ENCODE peak calls at places on chromosomes 12 and 14, in nine cellular contexts. A is heart right ventricle; K is astrocyte; T is tibial artery; O is CD8-positive, alpha-beta T cell; R is SK-N-SH; G is lower lobe of right lung; L is fibroblast of lung; X is OCI-LY7. Y is an unnamed sample.

GRCh38 chr14:75985618-75986438 is at the start of gene IFT43:
- DNase-seq in A (peak; percentile 95), K (peak; percentile 59), T (peak; percentile 94), O (peak; percentile 95), R (peak; percentile 90), G (peak; percentile 97), L (peak; percentile 74), X (peak; percentile 76), Y (peak; percentile 34)

GRCh38 chr14:104085032-104085888 is at the start of gene ASPG:
- DNase-seq in A (no peak), K (no peak), T (peak; percentile 61), O (no peak), R (peak; percentile 50), G (peak; percentile 56), L (no peak), X (peak; percentile 29), Y (no peak)

GRCh38 chr14:102928412-102929348 is 6.2 kb downstream of the AMN start:
- DNase-seq in A (peak; percentile 43), K (peak; percentile 10), T (no peak), O (peak; percentile 89), R (no peak), G (peak; percentile 91), L (peak; percentile 30), X (peak; percentile 67), Y (peak; percentile 21)

GRCh38 chr12:105334001-105334400 is 3.5 kb downstream of the C12orf75 start:
- DNase-seq in A (no peak), K (peak; percentile 90), T (no peak), O (no peak), R (no peak), G (no peak), L (peak; percentile 92), X (no peak), Y (no peak)

GRCh38 chr12:113665457-113665856 is 193.8 kb upstream of the LHX5 start:
- DNase-seq in A (no peak), K (no peak), T (no peak), O (no peak), R (no peak), G (no peak), L (no peak), X (no peak), Y (no peak)

GRCh38 chr12:130634866-130635265 is 81.2 kb downstream of the RIMBP2 start:
- DNase-seq in A (no peak), K (no peak), T (no peak), O (no peak), R (no peak), G (no peak), L (no peak), X (no peak), Y (no peak)

GRCh38 chr14:54901380-54902142 is 1.1 kb downstream of the GCH1 start:
- DNase-seq in A (peak; percentile 10), K (no peak), T (no peak), O (peak; percentile 52), R (peak; percentile 48), G (no peak), L (no peak), X (peak; percentile 13), Y (no peak)

GRCh38 chr14:96117101-96117897 is 78.1 kb downstream of the C14orf132 start:
- DNase-seq in A (no peak), K (peak; percentile 45), T (no peak), O (no peak), R (peak; percentile 49), G (no peak), L (peak; percentile 56), X (no peak), Y (no peak)

GRCh38 chr12:93235881-93236280 is 141.8 kb upstream of the NUDT4 start:
- DNase-seq in A (no peak), K (no peak), T (no peak), O (no peak), R (no peak), G (no peak), L (no peak), X (no peak), Y (no peak)

GRCh38 chr12:100799770-100800169 is 5.2 kb downstream of the ANO4 start:
- DNase-seq in A (no peak), K (peak; percentile 27), T (no peak), O (no peak), R (no peak), G (no peak), L (peak; percentile 46), X (no peak), Y (peak; percentile 94)

GRCh38 chr12:47014474-47014873 is 64.9 kb upstream of the PCED1B start:
- DNase-seq in A (no peak), K (peak; percentile 96), T (no peak), O (no peak), R (no peak), G (no peak), L (peak; percentile 96), X (no peak), Y (no peak)

GRCh38 chr14:102951799-102952198 is 29.3 kb downstream of the AMN start:
- DNase-seq in A (no peak), K (peak; percentile 61), T (no peak), O (no peak), R (no peak), G (no peak), L (peak; percentile 73), X (no peak), Y (no peak)

GRCh38 chr14:34310724-34311123 is 151.3 kb downstream of the SPTSSA start:
- DNase-seq in A (no peak), K (no peak), T (no peak), O (no peak), R (no peak), G (no peak), L (no peak), X (no peak), Y (no peak)

GRCh38 chr14:44564908-44565307 is 57.8 kb upstream of the FSCB start:
- DNase-seq in A (no peak), K (peak; percentile 11), T (no peak), O (no peak), R (no peak), G (no peak), L (peak; percentile 30), X (no peak), Y (no peak)

GRCh38 chr14:86790408-86791364 is 1202.3 kb downstream of the GALC start:
- DNase-seq in A (no peak), K (no peak), T (no peak), O (no peak), R (no peak), G (no peak), L (peak; percentile 11), X (no peak), Y (no peak)

GRCh38 chr12:58529114-58529665 is 391.1 kb downstream of the LRIG3 start:
- DNase-seq in A (no peak), K (peak; percentile 84), T (no peak), O (no peak), R (no peak), G (no peak), L (peak; percentile 87), X (no peak), Y (peak; percentile 72)

GRCh38 chr12:63915105-63915830 is 70.8 kb downstream of the SRGAP1 start:
- DNase-seq in A (no peak), K (peak; percentile 85), T (no peak), O (no peak), R (no peak), G (no peak), L (peak; percentile 86), X (no peak), Y (peak; percentile 43)
- H3K4me1 ChIP-seq in A (no peaks in the 10 kb centered on the region), K (peaks cover 41% of the 10 kb centered on the region), T (peaks cover 10% of the 10 kb centered on the region), O (no peaks in the 10 kb centered on the region), R (peaks cover 21% of the 10 kb centered on the region), G (peaks cover 34% of the 10 kb centered on the region), L (peaks cover 31% of the 10 kb centered on the region), X (no peaks in the 10 kb centered on the region), Y (peaks cover 43% of the 10 kb centered on the region)

GRCh38 chr14:53167602-53168328 is 14.6 kb upstream of the DDHD1 start:
- DNase-seq in A (no peak), K (no peak), T (no peak), O (no peak), R (no peak), G (no peak), L (no peak), X (no peak), Y (no peak)
- H3K4me1 ChIP-seq in A (no peaks in the 10 kb centered on the region), K (no peaks in the 10 kb centered on the region), T (no peaks in the 10 kb centered on the region), O (no peaks in the 10 kb centered on the region), R (no peaks in the 10 kb centered on the region), G (peaks cover 6% of the 10 kb centered on the region), L (no peaks in the 10 kb centered on the region), X (no peaks in the 10 kb centered on the region), Y (no peaks in the 10 kb centered on the region)

DNA sequence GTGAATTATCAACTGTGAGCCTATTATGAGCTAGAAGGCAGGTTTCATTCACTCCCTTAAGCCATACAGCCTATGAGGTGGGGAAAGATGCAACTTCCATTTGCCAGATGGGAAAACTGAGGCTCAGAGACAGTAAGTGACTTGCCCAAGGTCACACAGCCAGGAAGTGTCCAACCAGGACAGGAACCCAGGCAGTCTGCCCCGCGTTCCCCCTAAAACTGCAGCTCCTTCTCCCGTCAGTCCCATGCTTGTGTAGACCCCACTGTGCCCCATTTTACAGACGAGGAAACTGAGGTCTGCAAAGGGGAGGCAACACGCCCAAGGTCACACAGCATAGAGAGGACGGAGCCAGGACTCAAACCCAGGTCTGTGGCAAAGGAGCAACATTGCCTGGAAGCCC is 50.6 kb downstream of the NCOR2 start:
- DNase-seq in A (no peak), K (no peak), T (no peak), O (no peak), R (no peak), G (no peak), L (no peak), X (no peak), Y (no peak)
- H3K4me1 ChIP-seq in A (peaks cover 46% of the 10 kb centered on the region), K (peaks cover 86% of the 10 kb centered on the region), T (peaks cover 71% of the 10 kb centered on the region), O (peaks cover 4% of the 10 kb centered on the region), R (peaks cover 77% of the 10 kb centered on the region), G (peaks cover 89% of the 10 kb centered on the region), L (peaks cover 36% of the 10 kb centered on the region), X (no peaks in the 10 kb centered on the region), Y (peaks cover 29% of the 10 kb centered on the region)

GRCh38 chr14:57069702-57070101 is 199.0 kb downstream of the EXOC5 start:
- DNase-seq in A (no peak), K (no peak), T (no peak), O (no peak), R (no peak), G (no peak), L (no peak), X (no peak), Y (no peak)

GRCh38 chr14:57066887-57067513 is 201.7 kb downstream of the EXOC5 start:
- DNase-seq in A (no peak), K (no peak), T (no peak), O (no peak), R (peak; percentile 60), G (peak; percentile 51), L (peak; percentile 0), X (peak; percentile 4), Y (peak; percentile 9)

GRCh38 chr14:57068511-57068910 is 200.2 kb downstream of the EXOC5 start:
- DNase-seq in A (no peak), K (no peak), T (no peak), O (no peak), R (no peak), G (no peak), L (no peak), X (no peak), Y (no peak)

GRCh38 chr14:57071639-57072038 is 197.1 kb downstream of the EXOC5 start:
- DNase-seq in A (no peak), K (no peak), T (no peak), O (no peak), R (no peak), G (no peak), L (no peak), X (no peak), Y (no peak)

DNA sequence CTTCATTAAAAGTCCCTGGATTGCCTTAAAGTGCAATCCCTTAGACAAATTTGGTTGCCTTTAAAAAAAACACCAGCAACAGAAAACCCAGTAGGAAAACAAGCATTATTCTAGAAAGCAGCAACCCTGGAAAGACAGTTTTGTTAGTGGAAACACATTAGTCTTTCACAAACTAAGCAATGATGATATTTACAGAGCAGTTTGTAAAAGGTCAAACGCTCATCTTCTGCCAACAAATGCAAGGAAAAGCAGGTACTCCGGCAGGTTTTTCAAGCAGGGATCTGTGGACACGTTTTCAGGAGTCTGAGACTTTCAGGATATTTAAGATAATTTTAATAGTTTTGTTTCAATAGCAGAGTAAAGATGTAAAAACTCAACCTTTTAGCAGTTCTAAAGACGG is 202.2 kb downstream of the EXOC5 start:
- DNase-seq in A (no peak), K (no peak), T (no peak), O (no peak), R (no peak), G (no peak), L (no peak), X (no peak), Y (no peak)
- H3K4me1 ChIP-seq in A (no peaks in the 10 kb centered on the region), K (no peaks in the 10 kb centered on the region), T (no peaks in the 10 kb centered on the region), O (no peaks in the 10 kb centered on the region), R (no peaks in the 10 kb centered on the region), G (no peaks in the 10 kb centered on the region), L (no peaks in the 10 kb centered on the region), X (no peaks in the 10 kb centered on the region), Y (no peaks in the 10 kb centered on the region)